ENCODE peak calls at places on chromosome 2, in nine cellular contexts. G is HS-5; C is GOT3; U is NCI-H460; O is sciatic nerve; I is C1 segment of cervical spinal cord; Q is hypothalamus; R is kidney tubule cell; K is stimulated activated CD4-positive, alpha-beta T cell treated with anti-CD3 and anti-CD28 coated beads, TNF-alpha, amount 100 ng/mL, for 1 hour. H is an unnamed sample.

GRCh38 chr2:128413014-128413717 is 94.5 kb upstream of the HS6ST1 start:
- DNase-seq in G (no peak), C (no peak), U (no peak), O (peak; percentile 21), I (no peak), Q (no peak), R (no peak), K (no peak), H (no peak)

GRCh38 chr2:85807756-85808155 is 54.0 kb downstream of the ATOH8 start:
- DNase-seq in G (no peak), C (no peak), U (no peak), O (no peak), I (no peak), Q (no peak), R (no peak), K (no peak), H (no peak)

GRCh38 chr2:58594175-58594574 is 353.1 kb upstream of the FANCL start:
- DNase-seq in G (no peak), C (no peak), U (no peak), O (no peak), I (no peak), Q (no peak), R (peak; percentile 32), K (no peak), H (peak; percentile 4)

GRCh38 chr2:238952261-238952924 is 104.5 kb downstream of the TWIST2 start:
- DNase-seq in G (no peak), C (no peak), U (no peak), O (no peak), I (no peak), Q (no peak), R (no peak), K (no peak), H (no peak)

GRCh38 chr2:24231461-24231881 is 56.6 kb downstream of the FAM228A start:
- DNase-seq in G (no peak), C (no peak), U (no peak), O (no peak), I (peak; percentile 54), Q (no peak), R (peak; percentile 37), K (no peak), H (no peak)

GRCh38 chr2:216066255-216066654 is 15.4 kb downstream of the PECR start:
- DNase-seq in G (peak; percentile 40), C (no peak), U (no peak), O (no peak), I (no peak), Q (no peak), R (peak; percentile 68), K (no peak), H (no peak)

GRCh38 chr2:227890495-227891079 is 19.2 kb downstream of the DAW1 start:
- DNase-seq in G (peak; percentile 49), C (no peak), U (peak; percentile 77), O (no peak), I (no peak), Q (no peak), R (peak; percentile 63), K (no peak), H (peak; percentile 15)

GRCh38 chr2:121205321-121205942 is 79.6 kb downstream of the TFCP2L1 start:
- DNase-seq in G (no peak), C (no peak), U (no peak), O (no peak), I (no peak), Q (no peak), R (peak; percentile 82), K (no peak), H (no peak)

GRCh38 chr2:47076586-47077441 is 78.3 kb downstream of the STPG4 start:
- DNase-seq in G (peak; percentile 96), C (no peak), U (peak; percentile 78), O (no peak), I (no peak), Q (no peak), R (peak; percentile 98), K (no peak), H (no peak)

GRCh38 chr2:151111599-151112278 is 149.9 kb downstream of the RBM43 start:
- DNase-seq in G (peak; percentile 67), C (no peak), U (no peak), O (no peak), I (no peak), Q (no peak), R (peak; percentile 76), K (no peak), H (no peak)

GRCh38 chr2:64876137-64876647 is 113.0 kb upstream of the SLC1A4 start:
- DNase-seq in G (no peak), C (no peak), U (peak; percentile 93), O (no peak), I (no peak), Q (no peak), R (peak; percentile 88), K (no peak), H (no peak)

GRCh38 chr2:195520671-195521155 is 136.3 kb upstream of the SLC39A10 start:
- DNase-seq in G (peak; percentile 87), C (no peak), U (no peak), O (no peak), I (no peak), Q (no peak), R (peak; percentile 79), K (no peak), H (no peak)

GRCh38 chr2:222813177-222813843 is 47.5 kb upstream of the ACSL3 start:
- DNase-seq in G (no peak), C (no peak), U (peak; percentile 63), O (no peak), I (no peak), Q (no peak), R (peak; percentile 53), K (no peak), H (no peak)

H was measured in nephron progenitor cell.